ENCODE peak calls at places on chromosomes 2 and 18, in five cellular contexts. One of them, this sample, is unnamed.

GRCh38 chr2:165864353-165864752 is 70.3 kb upstream of the GALNT3 start:
- DNase-seq in neural progenitor cell: peak
- DNase-seq in adrenal gland: no peak
- DNase-seq in heart right ventricle: no peak
- DNase-seq in A549: no peak
- DNase-seq in this sample: no peak

GRCh38 chr2:241001413-241002274 is 3.2 kb downstream of the SNED1 start:
- DNase-seq in neural progenitor cell: no peak
- DNase-seq in adrenal gland: no peak
- DNase-seq in heart right ventricle: no peak
- DNase-seq in A549: no peak
- DNase-seq in this sample: no peak

GRCh38 chr18:46916551-46917107 is 678 bp downstream of the PIAS2 start:
- DNase-seq in neural progenitor cell: no peak
- DNase-seq in adrenal gland: no peak
- DNase-seq in heart right ventricle: no peak
- DNase-seq in A549: peak
- DNase-seq in this sample: peak

GRCh38 chr2:238557431-238557830 is 130.7 kb downstream of the ASB1 start:
- DNase-seq in neural progenitor cell: no peak
- DNase-seq in adrenal gland: no peak
- DNase-seq in heart right ventricle: no peak
- DNase-seq in A549: no peak
- DNase-seq in this sample: no peak

GRCh38 chr18:76994086-76994654 is 138.4 kb downstream of the MBP start:
- DNase-seq in neural progenitor cell: no peak
- DNase-seq in adrenal gland: no peak
- DNase-seq in heart right ventricle: no peak
- DNase-seq in A549: no peak
- DNase-seq in this sample: no peak

GRCh38 chr2:69162121-69162520 is 149.1 kb downstream of the ANTXR1 start:
- DNase-seq in neural progenitor cell: no peak
- DNase-seq in adrenal gland: no peak
- DNase-seq in heart right ventricle: no peak
- DNase-seq in A549: no peak
- DNase-seq in this sample: no peak

GRCh38 chr2:193894090-193894489 is 1699.4 kb upstream of the TMEFF2 start:
- DNase-seq in neural progenitor cell: no peak
- DNase-seq in adrenal gland: no peak
- DNase-seq in heart right ventricle: no peak
- DNase-seq in A549: no peak
- DNase-seq in this sample: no peak

GRCh38 chr18:8516391-8517250 is 92.6 kb upstream of the RAB12 start:
- DNase-seq in neural progenitor cell: no peak
- DNase-seq in adrenal gland: no peak
- DNase-seq in heart right ventricle: no peak
- DNase-seq in A549: no peak
- DNase-seq in this sample: peak

GRCh38 chr2:36439084-36439483 is 83.5 kb downstream of the CRIM1 start:
- DNase-seq in neural progenitor cell: no peak
- DNase-seq in adrenal gland: no peak
- DNase-seq in heart right ventricle: no peak
- DNase-seq in A549: no peak
- DNase-seq in this sample: no peak

GRCh38 chr2:217798191-217798590 is 204.6 kb downstream of the TNS1 start:
- DNase-seq in neural progenitor cell: no peak
- DNase-seq in adrenal gland: no peak
- DNase-seq in heart right ventricle: no peak
- DNase-seq in A549: no peak
- DNase-seq in this sample: no peak

DNA sequence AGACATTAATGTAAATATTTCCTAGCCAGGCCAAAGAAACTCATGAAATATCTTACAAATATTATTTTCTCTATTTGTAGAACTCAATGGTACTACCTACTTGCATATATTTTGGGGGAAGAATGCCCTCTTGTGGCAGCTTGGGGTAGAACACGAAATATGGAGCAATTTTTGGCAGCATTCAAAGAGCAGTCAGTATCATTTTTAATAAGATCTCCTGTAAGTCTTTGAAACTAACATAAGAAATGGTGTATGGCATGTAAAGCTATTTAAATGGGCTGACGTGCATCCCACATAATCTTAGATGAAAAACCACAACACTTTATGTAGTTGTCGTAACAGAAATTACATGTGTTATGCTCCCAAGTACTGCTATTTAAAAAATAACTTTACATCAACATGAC is 62.3 kb upstream of the CCDC195 start:
- DNase-seq in neural progenitor cell: peak
- DNase-seq in adrenal gland: peak
- DNase-seq in heart right ventricle: no peak
- DNase-seq in A549: peak
- DNase-seq in this sample: peak
- TF ChIP-seq CTCF in neural progenitor cell: peak
- TF ChIP-seq CTCF in adrenal gland: peak
- TF ChIP-seq CTCF in heart right ventricle: peak
- TF ChIP-seq CTCF in A549: peak
- TF ChIP-seq CTCF in this sample: peak

GRCh38 chr18:11860594-11861450 is 9.6 kb downstream of the CHMP1B start:
- DNase-seq in neural progenitor cell: no peak
- DNase-seq in adrenal gland: no peak
- DNase-seq in heart right ventricle: no peak
- DNase-seq in A549: no peak
- DNase-seq in this sample: no peak
- H3K27ac ChIP-seq in neural progenitor cell: no peak
- H3K27ac ChIP-seq in adrenal gland: no peak
- H3K27ac ChIP-seq in heart right ventricle: no peak
- H3K27ac ChIP-seq in A549: peak
- H3K27ac ChIP-seq in this sample: peak

GRCh38 chr2:85019121-85019520 is 48.2 kb downstream of the KCMF1 start:
- DNase-seq in neural progenitor cell: no peak
- DNase-seq in adrenal gland: no peak
- DNase-seq in heart right ventricle: no peak
- DNase-seq in A549: no peak
- DNase-seq in this sample: no peak
- TF ChIP-seq CTCF in neural progenitor cell: no peak
- TF ChIP-seq CTCF in adrenal gland: no peak
- TF ChIP-seq CTCF in heart right ventricle: no peak
- TF ChIP-seq CTCF in A549: no peak
- TF ChIP-seq CTCF in this sample: no peak

DNA sequence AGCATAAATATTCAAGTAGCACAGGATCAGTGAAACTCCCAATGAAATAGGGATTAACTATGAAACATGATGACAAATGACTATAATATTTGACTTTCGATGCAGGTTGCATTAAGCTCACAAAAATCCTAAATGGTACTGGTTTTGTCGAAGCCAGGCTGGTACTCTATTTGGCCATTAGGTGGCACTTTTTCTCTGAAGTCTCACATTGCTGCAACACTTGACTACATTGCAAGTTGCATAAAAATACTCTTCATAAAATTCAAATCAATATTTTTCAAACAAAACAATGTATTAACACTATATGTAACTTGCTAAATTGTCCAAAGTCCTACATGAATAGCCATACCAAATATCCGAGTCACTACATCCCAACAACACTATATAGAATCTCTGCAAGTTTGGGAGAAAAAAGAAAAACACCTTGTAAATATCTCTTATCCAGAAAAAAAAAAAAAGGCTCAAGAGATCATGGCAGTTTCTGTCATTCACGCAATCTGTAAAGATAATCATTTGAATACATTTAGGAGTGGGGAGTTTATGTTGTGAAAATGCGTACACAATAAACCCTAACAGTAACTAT is 9.5 kb downstream of the RTTN start:
- DNase-seq in neural progenitor cell: peak
- DNase-seq in adrenal gland: peak
- DNase-seq in heart right ventricle: no peak
- DNase-seq in A549: peak
- DNase-seq in this sample: peak
- H3K27ac ChIP-seq in neural progenitor cell: no peak
- H3K27ac ChIP-seq in adrenal gland: no peak
- H3K27ac ChIP-seq in heart right ventricle: no peak
- H3K27ac ChIP-seq in A549: peak
- H3K27ac ChIP-seq in this sample: no peak

DNA sequence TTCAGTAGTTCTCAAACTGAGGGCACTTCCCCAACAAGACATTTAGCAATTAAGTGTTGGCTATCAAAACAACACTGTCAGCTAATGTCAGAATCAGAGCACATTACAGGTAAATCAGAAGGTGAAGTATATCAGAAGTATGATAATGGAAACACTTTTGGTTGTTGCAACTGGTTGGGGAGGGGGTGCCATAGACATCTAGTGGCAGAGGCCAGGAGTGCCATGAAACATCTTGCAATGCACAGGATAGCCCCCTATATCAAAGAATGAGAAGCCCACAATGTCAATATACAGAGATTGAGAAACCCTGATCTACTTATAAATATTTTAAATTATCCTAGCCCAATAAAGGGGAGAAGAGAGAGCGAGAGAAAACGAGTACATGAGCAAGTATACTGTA is 4.9 kb upstream of the XPO1 start:
- DNase-seq in neural progenitor cell: no peak
- DNase-seq in adrenal gland: no peak
- DNase-seq in heart right ventricle: no peak
- DNase-seq in A549: no peak
- DNase-seq in this sample: no peak
- TF ChIP-seq CTCF in neural progenitor cell: peak
- TF ChIP-seq CTCF in adrenal gland: no peak
- TF ChIP-seq CTCF in heart right ventricle: no peak
- TF ChIP-seq CTCF in A549: no peak
- TF ChIP-seq CTCF in this sample: no peak

DNA sequence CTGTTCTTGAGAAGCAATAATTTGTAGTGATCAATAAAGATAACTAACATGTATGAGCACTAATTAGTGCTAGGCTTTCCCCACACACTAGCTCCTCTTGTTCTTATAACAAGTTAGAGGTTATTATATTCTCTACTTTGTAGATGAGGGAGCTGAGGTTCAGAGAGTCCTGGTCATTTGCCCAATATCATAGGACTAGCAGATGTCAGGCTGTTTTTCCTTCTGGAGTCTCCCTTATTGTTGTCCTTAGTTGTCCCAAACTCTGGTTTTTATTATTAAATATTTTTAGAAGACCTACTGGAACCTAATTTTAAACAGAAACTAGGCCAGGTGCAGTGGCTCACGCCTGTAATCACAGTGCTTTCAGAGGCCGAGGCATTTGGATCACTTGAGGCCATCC is 16.5 kb upstream of the TTC39C start:
- DNase-seq in neural progenitor cell: no peak
- DNase-seq in adrenal gland: no peak
- DNase-seq in heart right ventricle: no peak
- DNase-seq in A549: no peak
- DNase-seq in this sample: no peak
- H3K27ac ChIP-seq in neural progenitor cell: no peak
- H3K27ac ChIP-seq in adrenal gland: no peak
- H3K27ac ChIP-seq in heart right ventricle: no peak
- H3K27ac ChIP-seq in A549: no peak
- H3K27ac ChIP-seq in this sample: no peak

GRCh38 chr2:18423636-18424035 is 136.8 kb downstream of the RDH14 start:
- DNase-seq in neural progenitor cell: no peak
- DNase-seq in adrenal gland: no peak
- DNase-seq in heart right ventricle: no peak
- DNase-seq in A549: no peak
- DNase-seq in this sample: no peak
- TF ChIP-seq CTCF in neural progenitor cell: no peak
- TF ChIP-seq CTCF in adrenal gland: no peak
- TF ChIP-seq CTCF in heart right ventricle: no peak
- TF ChIP-seq CTCF in A549: no peak
- TF ChIP-seq CTCF in this sample: no peak

This sample was measured in RWPE1.